ENCODE peak calls at places on chromosomes 16 and 17, in five cellular contexts. N is NCI-H146, V is T-helper 1 cell, C is astrocyte of the hippocampus, B is DMS153. W is an unnamed sample.

GRCh38 chr17:46811978-46812583 is 6.4 kb downstream of the WNT3 start:
- DNase-seq in N (no peak), V (no peak), C (peak), B (no peak), W (no peak)

GRCh38 chr16:81071816-81072215 is 5.2 kb downstream of the C16orf46 start:
- DNase-seq in N (no peak), V (no peak), C (no peak), B (no peak), W (no peak)

GRCh38 chr17:19457830-19458271 is 46.8 kb downstream of the RNF112 start:
- DNase-seq in N (no peak), V (no peak), C (no peak), B (no peak), W (no peak)

GRCh38 chr16:68242926-68243858 is 2.0 kb upstream of the PLA2G15 start:
- DNase-seq in N (no peak), V (no peak), C (no peak), B (no peak), W (no peak)

GRCh38 chr16:76277099-76278030 is at the start of gene CNTNAP4:
- DNase-seq in N (peak), V (no peak), C (peak), B (no peak), W (no peak)

GRCh38 chr17:66540131-66540781 is 237.8 kb downstream of the PRKCA start:
- DNase-seq in N (no peak), V (no peak), C (peak), B (no peak), W (no peak)

GRCh38 chr16:29307598-29308507 is 98.7 kb downstream of the NPIPB11 start:
- DNase-seq in N (no peak), V (no peak), C (peak), B (no peak), W (no peak)

GRCh38 chr17:38460082-38460715 is 31.9 kb downstream of the ARHGAP23 start:
- DNase-seq in N (peak), V (no peak), C (no peak), B (peak), W (no peak)

GRCh38 chr17:78237403-78238012 is 6.1 kb downstream of the TMEM235 start:
- DNase-seq in N (no peak), V (no peak), C (no peak), B (no peak), W (no peak)

GRCh38 chr17:55448681-55449080 is 27.0 kb upstream of the MMD start:
- DNase-seq in N (no peak), V (no peak), C (no peak), B (no peak), W (no peak)